ENCODE peak calls at places on chromosomes 3 and 15, in four cellular contexts. A is tibial artery; Z is CD4-positive, CD25-positive, alpha-beta regulatory T cell; J is upper lobe of right lung. M is an unnamed sample.

GRCh38 chr3:139491027-139491700 is 14.8 kb upstream of the RBP2 start:
- DNase-seq in Z (no peak), J (no peak), A (no peak), M (no peak)

GRCh38 chr3:45597166-45597565 is 2.6 kb downstream of the LIMD1 start:
- DNase-seq in J (no peak), Z (peak; percentile 20), A (no peak), M (no peak)

GRCh38 chr3:52890735-52891134 is 6.6 kb downstream of the STIMATE start:
- DNase-seq in Z (peak; percentile 51), J (no peak), A (no peak), M (no peak)

GRCh38 chr3:126135398-126136076 is 44.8 kb downstream of the ALDH1L1 start:
- DNase-seq in A (peak; percentile 16), J (peak; percentile 60), Z (no peak), M (no peak)

GRCh38 chr3:158908187-158908762 is 106.4 kb downstream of the MFSD1 start:
- DNase-seq in A (no peak), Z (no peak), J (no peak), M (no peak)

GRCh38 chr3:41690766-41691563 is 270.9 kb downstream of the ULK4 start:
- DNase-seq in J (no peak), A (no peak), Z (no peak), M (no peak)

GRCh38 chr3:52231502-52232278 is 6.2 kb upstream of the TLR9 start:
- DNase-seq in A (peak; percentile 52), Z (peak; percentile 77), J (peak; percentile 91), M (peak; percentile 80)

GRCh38 chr3:41111011-41111410 is 88.3 kb upstream of the CTNNB1 start:
- DNase-seq in A (no peak), Z (no peak), J (no peak), M (no peak)

GRCh38 chr3:158679547-158680000 is 7.1 kb upstream of the LXN start:
- DNase-seq in J (no peak), Z (no peak), A (no peak), M (no peak)

GRCh38 chr3:41148446-41148845 is 50.9 kb upstream of the CTNNB1 start:
- DNase-seq in J (no peak), Z (no peak), A (no peak), M (no peak)

GRCh38 chr15:75347222-75348033 is 589 bp downstream of the NEIL1 start:
- DNase-seq in Z (peak; percentile 75), A (no peak), J (peak; percentile 87), M (peak; percentile 42)

GRCh38 chr15:78988361-78988911 is 43.6 kb upstream of the CTSH start:
- DNase-seq in A (peak; percentile 95), Z (no peak), J (peak; percentile 93), M (no peak)

GRCh38 chr15:90545095-90545494 is 15.4 kb downstream of the CRTC3 start:
- DNase-seq in J (no peak), A (no peak), Z (no peak), M (no peak)

GRCh38 chr3:188829577-188829976 is 342.2 kb upstream of the TPRG1 start:
- DNase-seq in A (no peak), Z (no peak), J (no peak), M (no peak)

GRCh38 chr15:67142142-67143092 is 77.0 kb downstream of the SMAD3 start:
- DNase-seq in A (no peak), Z (no peak), J (no peak), M (no peak)

GRCh38 chr15:55846108-55846707 is 103.3 kb upstream of the PRTG start:
- DNase-seq in Z (peak; percentile 81), J (no peak), A (no peak), M (no peak)

GRCh38 chr15:63234479-63234878 is 42.9 kb upstream of the APH1B start:
- DNase-seq in J (no peak), Z (no peak), A (peak; percentile 74), M (no peak)

GRCh38 chr3:54628888-54629368 is 298.9 kb downstream of the LRTM1 start:
- DNase-seq in Z (no peak), J (no peak), A (no peak), M (no peak)

GRCh38 chr3:141486735-141487418 is at the start of gene RASA2:
- DNase-seq in Z (peak; percentile 83), A (peak; percentile 58), J (peak; percentile 88), M (peak; percentile 59)

GRCh38 chr15:25238126-25238525 is 200.7 kb downstream of the UBE3A start:
- DNase-seq in J (peak; percentile 50), A (no peak), Z (no peak), M (no peak)
- H3K9me3 ChIP-seq in J (no peaks in the 10 kb centered on the region), A (peaks cover 61% of the 10 kb centered on the region), Z (peaks cover 68% of the 10 kb centered on the region), M (no peaks in the 10 kb centered on the region)

GRCh38 chr15:26357653-26358052 is 415.2 kb downstream of the GABRB3 start:
- DNase-seq in J (no peak), Z (no peak), A (no peak), M (no peak)
- H3K9me3 ChIP-seq in J (no peaks in the 10 kb centered on the region), Z (peaks cover 4% of the 10 kb centered on the region), A (no peaks in the 10 kb centered on the region), M (no peaks in the 10 kb centered on the region)

DNA sequence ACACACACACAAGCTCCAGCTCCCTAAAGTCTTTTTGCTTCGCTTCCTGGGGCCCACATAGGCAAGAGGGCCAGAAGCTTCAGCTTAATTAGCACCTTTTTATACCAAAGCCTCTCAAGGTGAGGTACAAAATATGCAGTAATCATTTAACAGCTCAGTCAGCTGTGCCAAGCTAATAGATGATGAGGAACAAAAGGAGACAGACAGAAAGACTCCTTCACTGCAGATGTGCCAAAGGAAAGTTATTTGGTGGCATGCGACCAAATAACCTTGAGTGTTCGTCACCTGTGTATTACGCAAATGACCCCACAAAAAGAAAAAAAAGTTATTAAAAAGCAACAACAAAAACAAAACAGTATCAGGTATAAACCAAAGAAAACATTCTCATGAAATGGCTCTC is 325.8 kb upstream of the IGF1R start:
- DNase-seq in J (no peak), A (no peak), Z (no peak), M (no peak)
- H3K9me3 ChIP-seq in J (no peaks in the 10 kb centered on the region), A (no peaks in the 10 kb centered on the region), Z (peaks cover 3% of the 10 kb centered on the region), M (peaks cover 5% of the 10 kb centered on the region)

GRCh38 chr15:99621767-99622166 is 56.0 kb downstream of the MEF2A start:
- DNase-seq in A (no peak), J (no peak), Z (no peak), M (no peak)

GRCh38 chr15:99618941-99619411 is 53.2 kb downstream of the MEF2A start:
- DNase-seq in Z (no peak), J (no peak), A (no peak), M (no peak)

GRCh38 chr15:99619712-99620111 is 53.9 kb downstream of the MEF2A start:
- DNase-seq in Z (no peak), A (no peak), J (no peak), M (no peak)

GRCh38 chr15:99616773-99617342 is 51.1 kb downstream of the MEF2A start:
- DNase-seq in Z (peak; percentile 34), J (no peak), A (no peak), M (no peak)

GRCh38 chr15:99620178-99620577 is 54.4 kb downstream of the MEF2A start:
- DNase-seq in J (no peak), Z (no peak), A (no peak), M (no peak)
- H3K9me3 ChIP-seq in J (no peaks in the 10 kb centered on the region), Z (no peaks in the 10 kb centered on the region), A (no peaks in the 10 kb centered on the region), M (no peaks in the 10 kb centered on the region)

GRCh38 chr15:27167738-27168137 is 196.8 kb downstream of the GABRG3 start:
- DNase-seq in Z (no peak), J (no peak), A (no peak), M (no peak)
- H3K9me3 ChIP-seq in Z (peaks cover 3% of the 10 kb centered on the region), J (no peaks in the 10 kb centered on the region), A (no peaks in the 10 kb centered on the region), M (no peaks in the 10 kb centered on the region)

GRCh38 chr3:179036626-179037300 is 34.8 kb downstream of the ZMAT3 start:
- DNase-seq in Z (no peak), A (no peak), J (no peak), M (no peak)
- H3K9me3 ChIP-seq in Z (no peaks in the 10 kb centered on the region), A (no peaks in the 10 kb centered on the region), J (no peaks in the 10 kb centered on the region), M (no peaks in the 10 kb centered on the region)

GRCh38 chr15:99686290-99686689 is 46.9 kb downstream of the LYSMD4 start:
- DNase-seq in A (no peak), J (no peak), Z (no peak), M (no peak)

GRCh38 chr15:99683000-99683670 is 50.1 kb downstream of the LYSMD4 start:
- DNase-seq in Z (peak; percentile 85), J (no peak), A (no peak), M (no peak)

GRCh38 chr15:99677540-99678134 is 55.6 kb downstream of the LYSMD4 start:
- DNase-seq in J (no peak), A (no peak), Z (no peak), M (no peak)

DNA sequence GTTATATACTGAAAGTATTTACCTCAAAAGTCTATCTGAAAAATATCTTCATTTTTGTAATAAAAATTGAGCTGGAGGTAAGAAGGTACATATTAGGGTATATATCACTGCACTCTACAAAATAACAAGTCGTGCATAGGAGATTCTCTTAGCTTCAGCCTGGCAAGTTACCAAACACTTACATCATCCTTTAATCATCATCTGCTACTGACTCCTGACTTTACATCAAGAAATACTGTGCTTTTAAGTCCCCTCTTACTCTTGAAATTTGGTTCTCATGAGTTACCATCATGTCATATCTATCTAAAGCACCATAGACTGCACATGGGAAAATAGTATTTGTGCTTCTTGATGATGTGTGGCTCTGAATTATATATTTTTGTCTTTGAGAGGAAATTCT is 50.8 kb downstream of the LYSMD4 start:
- DNase-seq in J (no peak), A (no peak), Z (peak; percentile 29), M (no peak)
- H3K9me3 ChIP-seq in J (peaks cover 8% of the 10 kb centered on the region), A (peaks cover 6% of the 10 kb centered on the region), Z (peaks cover 7% of the 10 kb centered on the region), M (peaks cover 3% of the 10 kb centered on the region)

GRCh38 chr3:106929081-106929480 is 448.2 kb upstream of the CCDC54 start:
- DNase-seq in Z (no peak), J (no peak), A (no peak), M (no peak)
- H3K9me3 ChIP-seq in Z (no peaks in the 10 kb centered on the region), J (no peaks in the 10 kb centered on the region), A (no peaks in the 10 kb centered on the region), M (no peaks in the 10 kb centered on the region)